ENCODE peak calls at places on chromosomes 6 and 20, in four cellular contexts. J is germinal center, E is glutamatergic neuron, P is SJSA1. I is an unnamed sample.

GRCh38 chr6:108419934-108420609 is 125.2 kb downstream of the AFG1L start:
- DNase-seq in J (no peak), E (no peak), P (no peak), I (no peak)

GRCh38 chr6:29631860-29632731 is 887 bp downstream of the GABBR1 start:
- DNase-seq in J (peak; percentile 64), E (peak; percentile 78), P (no peak), I (peak; percentile 78)

GRCh38 chr6:119348308-119349040 is 1.1 kb downstream of the MAN1A1 start:
- DNase-seq in J (peak; percentile 52), E (peak; percentile 49), P (no peak), I (peak; percentile 69)

GRCh38 chr20:35541783-35542662 is at the start of gene ERGIC3:
- DNase-seq in J (peak; percentile 94), E (peak; percentile 99), P (peak; percentile 93), I (peak; percentile 95)

GRCh38 chr6:30813623-30814136 is 69.3 kb upstream of the IER3 start:
- DNase-seq in J (no peak), E (no peak), P (no peak), I (no peak)

GRCh38 chr6:27267865-27268444 is 20.5 kb downstream of the PRSS16 start:
- DNase-seq in J (no peak), E (peak; percentile 32), P (no peak), I (no peak)

GRCh38 chr20:50141811-50142561 is 11.5 kb downstream of the PEDS1 start:
- DNase-seq in J (no peak), E (no peak), P (no peak), I (no peak)

GRCh38 chr6:167835260-167835659 is 8.5 kb downstream of the AFDN start:
- DNase-seq in J (no peak), E (no peak), P (no peak), I (no peak)

GRCh38 chr20:64250027-64250426 is 5.5 kb upstream of the PCMTD2 start:
- DNase-seq in J (no peak), E (no peak), P (no peak), I (no peak)

GRCh38 chr6:161984707-161985106 is 710.8 kb upstream of the AGPAT4 start:
- DNase-seq in J (no peak), E (no peak), P (no peak), I (no peak)

GRCh38 chr6:73585566-73586415 is 65.0 kb upstream of the EEF1A1 start:
- DNase-seq in J (peak; percentile 57), E (no peak), P (peak; percentile 91), I (peak; percentile 63)

GRCh38 chr20:24629668-24630067 is 160.2 kb downstream of the SYNDIG1 start:
- DNase-seq in J (no peak), E (no peak), P (no peak), I (no peak)

GRCh38 chr20:49712118-49712517 is 1.6 kb downstream of the B4GALT5 start:
- DNase-seq in J (no peak), E (no peak), P (no peak), I (no peak)

GRCh38 chr6:30322527-30323501 is 3.9 kb upstream of the TRIM39 start:
- DNase-seq in J (no peak), E (no peak), P (peak; percentile 72), I (no peak)